ENCODE peak calls at places on chromosomes 4 and X, in ten cellular contexts. M is NCI-H1417; G is activated CD4-positive, alpha-beta T cell treated with anti-CD3 and anti-CD28 coated beads, Interleukin-2, amount 50 U/mL, for 1 hour; L is KBM-7; W is T-helper 22 cell; U is retinal pigment epithelial cell; O is cardiac fibroblast; A is amniotic stem cell; N is Right ventricle myocardium superior; V is stimulated activated CD4-positive, alpha-beta T cell treated with anti-CD3 and anti-CD28 coated beads, Interleukin-15, amount 100 ng/mL, for 1 hour. X is an unnamed sample.
A peak's percentile ranks its signal among the peaks of the same experiment; 100 is the strongest.

GRCh38 chr4:4426511-4427477 is 39.9 kb downstream of the NSG1 start:
- DNase-seq in A (no peak), G (no peak), L (no peak), M (no peak), U (no peak), O (no peak), N (no peak), W (no peak), V (no peak), X (no peak)

GRCh38 chrX:106038625-106039024 is at the start of gene SERPINA7:
- DNase-seq in O (no peak), N (no peak), L (no peak), V (no peak), A (no peak), M (no peak), U (no peak), G (no peak), W (no peak), X (no peak)

GRCh38 chr4:25973346-25973745 is 59.3 kb downstream of the SMIM20 start:
- DNase-seq in O (no peak), U (no peak), W (no peak), V (no peak), G (no peak), N (peak; percentile 51), L (no peak), M (no peak), A (no peak), X (no peak)

GRCh38 chrX:619812-620493 is 10.6 kb upstream of the SHOX start:
- DNase-seq in U (no peak), L (no peak), G (no peak), W (no peak), O (no peak), N (no peak), M (no peak), V (no peak), A (no peak), X (no peak)

GRCh38 chr4:92791876-92792490 is 488.2 kb downstream of the GRID2 start:
- DNase-seq in N (no peak), U (no peak), M (no peak), L (no peak), W (no peak), O (no peak), G (no peak), A (no peak), V (no peak), X (no peak)

GRCh38 chr4:114734581-114734980 is 136.0 kb downstream of the UGT8 start:
- DNase-seq in G (no peak), V (no peak), L (no peak), O (no peak), U (no peak), W (no peak), M (no peak), N (no peak), A (no peak), X (no peak)

GRCh38 chr4:153337686-153338085 is 6.8 kb upstream of the MND1 start:
- DNase-seq in W (no peak), L (no peak), M (no peak), A (no peak), O (no peak), N (no peak), G (no peak), U (no peak), V (no peak), X (no peak)

GRCh38 chr4:145083891-145084640 is 13.9 kb downstream of the ANAPC10 start:
- DNase-seq in V (no peak), N (no peak), W (no peak), L (no peak), M (no peak), A (no peak), U (no peak), G (no peak), O (no peak), X (no peak)

GRCh38 chr4:5924466-5925125 is 31.7 kb upstream of the CRMP1 start:
- DNase-seq in O (no peak), W (no peak), A (no peak), G (no peak), L (no peak), V (no peak), N (no peak), M (no peak), U (no peak), X (no peak)

GRCh38 chr4:98394134-98394533 is 132.9 kb downstream of the RAP1GDS1 start:
- DNase-seq in O (no peak), W (no peak), L (no peak), U (no peak), A (no peak), G (no peak), N (no peak), M (no peak), V (no peak), X (no peak)

GRCh38 chrX:12949205-12949926 is 25.5 kb upstream of the TMSB4X start:
- DNase-seq in U (peak; percentile 34), V (no peak), L (no peak), W (no peak), G (no peak), O (peak; percentile 41), M (no peak), A (peak; percentile 46), N (no peak), X (no peak)

GRCh38 chrX:152149648-152150047 is 11.3 kb upstream of the MAGEA10 start:
- DNase-seq in L (no peak), W (no peak), G (no peak), M (no peak), O (no peak), U (no peak), N (no peak), V (no peak), A (no peak), X (no peak)

GRCh38 chr4:109820563-109820962 is 5.0 kb downstream of the GAR1 start:
- DNase-seq in W (no peak), V (no peak), A (no peak), M (no peak), N (no peak), U (peak; percentile 43), L (no peak), G (no peak), O (peak; percentile 70), X (no peak)

GRCh38 chr4:54318904-54319303 is 89.8 kb downstream of the PDGFRA start:
- DNase-seq in L (peak; percentile 77), N (no peak), W (no peak), G (no peak), V (no peak), A (peak; percentile 0), U (peak; percentile 8), O (peak; percentile 75), M (no peak), X (peak; percentile 31)

GRCh38 chr4:52250124-52250523 is 199.0 kb downstream of the SPATA18 start:
- DNase-seq in M (no peak), A (no peak), U (no peak), G (no peak), V (no peak), O (peak; percentile 39), W (no peak), N (peak; percentile 52), L (no peak), X (no peak)

GRCh38 chrX:39309018-39309620 is 507.9 kb downstream of the MID1IP1 start:
- DNase-seq in G (peak; percentile 43), L (no peak), A (no peak), W (peak; percentile 27), O (peak; percentile 37), N (no peak), U (no peak), M (no peak), V (no peak), X (peak; percentile 66)

GRCh38 chrX:141278306-141278705 is 36.0 kb upstream of the SPANXC start:
- DNase-seq in L (peak; percentile 57), W (no peak), G (no peak), O (peak; percentile 32), N (no peak), V (no peak), A (peak; percentile 0), U (no peak), M (peak; percentile 19), X (peak; percentile 6)

GRCh38 chrX:53321943-53322497 is 40.6 kb upstream of the IQSEC2 start:
- DNase-seq in N (no peak), V (no peak), W (no peak), M (no peak), L (no peak), G (no peak), O (no peak), U (no peak), A (no peak), X (no peak)

GRCh38 chrX:153646620-153647373 is at the start of gene DUSP9:
- DNase-seq in U (no peak), W (no peak), G (no peak), A (no peak), M (peak; percentile 27), O (peak; percentile 29), N (no peak), V (no peak), L (peak; percentile 70), X (no peak)

GRCh38 chr4:110310795-110311194 is 112.4 kb upstream of the ELOVL6 start:
- DNase-seq in O (no peak), L (peak; percentile 64), U (no peak), W (no peak), N (no peak), M (no peak), A (no peak), G (no peak), V (no peak), X (no peak)

GRCh38 chrX:132744470-132744869 is 214.0 kb downstream of the HS6ST2 start:
- DNase-seq in W (no peak), G (no peak), V (no peak), O (no peak), U (no peak), L (no peak), M (no peak), N (no peak), A (no peak), X (no peak)

GRCh38 chr4:38728651-38729141 is 54.1 kb downstream of the TLR10 start:
- DNase-seq in M (peak; percentile 53), V (no peak), A (no peak), N (no peak), L (peak; percentile 18), O (no peak), U (no peak), G (no peak), W (no peak), X (no peak)

GRCh38 chrX:26008691-26009090 is 129.5 kb upstream of the MAGEB18 start:
- DNase-seq in M (no peak), A (no peak), U (no peak), V (no peak), W (no peak), L (no peak), G (no peak), O (no peak), N (no peak), X (no peak)

GRCh38 chr4:5399790-5400421 is 308.5 kb downstream of the EVC2 start:
- DNase-seq in L (peak; percentile 53), A (no peak), W (no peak), G (no peak), U (peak; percentile 8), V (no peak), O (peak; percentile 50), M (no peak), N (no peak), X (no peak)

GRCh38 chrX:7062276-7062675 is 85.2 kb upstream of the STS start:
- DNase-seq in V (no peak), A (no peak), W (no peak), G (no peak), O (peak; percentile 1), U (no peak), N (no peak), M (no peak), L (no peak), X (no peak)

GRCh38 chr4:184794470-184794869 is 31.3 kb downstream of the ACSL1 start:
- DNase-seq in O (no peak), G (no peak), U (no peak), V (no peak), L (no peak), N (no peak), M (no peak), A (no peak), W (no peak), X (no peak)

GRCh38 chrX:2828404-2829065 is at the start of gene GYG2:
- DNase-seq in N (no peak), O (peak; percentile 38), U (no peak), G (no peak), V (no peak), A (no peak), W (no peak), M (no peak), L (peak; percentile 36), X (no peak)

GRCh38 chr4:66489783-66490452 is 819.6 kb upstream of the EPHA5 start:
- DNase-seq in G (no peak), L (no peak), M (no peak), O (peak; percentile 82), U (peak; percentile 81), W (no peak), N (no peak), V (no peak), A (peak; percentile 19), X (no peak)